ENCODE peak calls at places on chromosomes 16 and 17, in four cellular contexts. One of them, this sample, is unnamed.

GRCh38 chr17:67608691-67609090 is 109.0 kb upstream of the NOL11 start:
- DNase-seq in SK-N-SH: no peak
- DNase-seq in GM12878: no peak
- DNase-seq in H1: no peak
- DNase-seq in this sample: no peak

GRCh38 chr17:4986951-4987766 is at the start of gene CAMTA2:
- DNase-seq in SK-N-SH: peak
- DNase-seq in GM12878: no peak
- DNase-seq in H1: no peak
- DNase-seq in this sample: peak

GRCh38 chr16:9258423-9259051 is 167.1 kb downstream of the HAPSTR1 start:
- DNase-seq in SK-N-SH: peak
- DNase-seq in GM12878: no peak
- DNase-seq in H1: peak
- DNase-seq in this sample: peak

GRCh38 chr16:82748026-82748425 is 121.3 kb downstream of the CDH13 start:
- DNase-seq in SK-N-SH: no peak
- DNase-seq in GM12878: no peak
- DNase-seq in H1: no peak
- DNase-seq in this sample: no peak

GRCh38 chr16:16083421-16084156 is 134.2 kb downstream of the ABCC1 start:
- DNase-seq in SK-N-SH: no peak
- DNase-seq in GM12878: no peak
- DNase-seq in H1: no peak
- DNase-seq in this sample: peak

GRCh38 chr16:15811778-15812750 is 44.8 kb downstream of the MYH11 start:
- DNase-seq in SK-N-SH: no peak
- DNase-seq in GM12878: no peak
- DNase-seq in H1: no peak
- DNase-seq in this sample: no peak

GRCh38 chr17:41811549-41812175 is at the start of gene P3H4:
- DNase-seq in SK-N-SH: peak
- DNase-seq in GM12878: no peak
- DNase-seq in H1: no peak
- DNase-seq in this sample: peak

GRCh38 chr17:38333635-38334295 is 10.0 kb downstream of the GPR179 start:
- DNase-seq in SK-N-SH: peak
- DNase-seq in GM12878: no peak
- DNase-seq in H1: peak
- DNase-seq in this sample: peak

GRCh38 chr16:56673916-56674315 is 4.3 kb downstream of the MT1H start:
- DNase-seq in SK-N-SH: no peak
- DNase-seq in GM12878: no peak
- DNase-seq in H1: no peak
- DNase-seq in this sample: no peak

DNA sequence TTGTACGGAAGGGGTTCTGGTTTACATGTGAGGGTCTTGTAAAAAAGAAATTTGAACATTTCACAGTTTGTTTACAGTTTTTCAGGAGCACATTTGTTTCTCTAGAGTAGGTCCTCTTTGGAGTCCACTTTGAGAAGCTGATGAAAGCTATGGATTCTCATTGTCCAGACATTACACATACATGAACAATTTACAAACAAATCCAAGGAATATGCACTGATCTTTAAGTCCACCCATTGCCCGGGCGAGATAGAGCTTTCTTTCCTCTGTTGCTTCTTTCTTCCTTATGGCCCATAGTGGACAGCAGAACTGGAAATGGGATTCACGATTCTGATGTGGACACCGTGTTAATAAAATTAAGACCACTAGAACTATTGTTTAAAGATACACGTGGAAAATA is 1.9 kb downstream of the DCAF7 start:
- DNase-seq in SK-N-SH: no peak
- DNase-seq in GM12878: no peak
- DNase-seq in H1: no peak
- DNase-seq in this sample: no peak
- TF ChIP-seq JUND in SK-N-SH: no peak
- TF ChIP-seq JUND in GM12878: no peak
- TF ChIP-seq JUND in H1: no peak
- TF ChIP-seq JUND in this sample: no peak

GRCh38 chr16:48366165-48367093 is 18.8 kb downstream of the SIAH1 start:
- DNase-seq in SK-N-SH: peak
- DNase-seq in GM12878: peak
- DNase-seq in H1: no peak
- DNase-seq in this sample: peak
- TF ChIP-seq JUND in SK-N-SH: no peak
- TF ChIP-seq JUND in GM12878: no peak
- TF ChIP-seq JUND in H1: peak
- TF ChIP-seq JUND in this sample: no peak

GRCh38 chr16:30141750-30142149 is 18.7 kb upstream of the MAPK3 start:
- DNase-seq in SK-N-SH: no peak
- DNase-seq in GM12878: no peak
- DNase-seq in H1: no peak
- DNase-seq in this sample: no peak

GRCh38 chr16:30139895-30140481 is 17.0 kb upstream of the MAPK3 start:
- DNase-seq in SK-N-SH: no peak
- DNase-seq in GM12878: no peak
- DNase-seq in H1: no peak
- DNase-seq in this sample: no peak

GRCh38 chr16:30132591-30132990 is 9.6 kb upstream of the MAPK3 start:
- DNase-seq in SK-N-SH: no peak
- DNase-seq in GM12878: no peak
- DNase-seq in H1: no peak
- DNase-seq in this sample: no peak

GRCh38 chr16:30137897-30138296 is 14.9 kb upstream of the MAPK3 start:
- DNase-seq in SK-N-SH: peak
- DNase-seq in GM12878: no peak
- DNase-seq in H1: no peak
- DNase-seq in this sample: no peak

DNA sequence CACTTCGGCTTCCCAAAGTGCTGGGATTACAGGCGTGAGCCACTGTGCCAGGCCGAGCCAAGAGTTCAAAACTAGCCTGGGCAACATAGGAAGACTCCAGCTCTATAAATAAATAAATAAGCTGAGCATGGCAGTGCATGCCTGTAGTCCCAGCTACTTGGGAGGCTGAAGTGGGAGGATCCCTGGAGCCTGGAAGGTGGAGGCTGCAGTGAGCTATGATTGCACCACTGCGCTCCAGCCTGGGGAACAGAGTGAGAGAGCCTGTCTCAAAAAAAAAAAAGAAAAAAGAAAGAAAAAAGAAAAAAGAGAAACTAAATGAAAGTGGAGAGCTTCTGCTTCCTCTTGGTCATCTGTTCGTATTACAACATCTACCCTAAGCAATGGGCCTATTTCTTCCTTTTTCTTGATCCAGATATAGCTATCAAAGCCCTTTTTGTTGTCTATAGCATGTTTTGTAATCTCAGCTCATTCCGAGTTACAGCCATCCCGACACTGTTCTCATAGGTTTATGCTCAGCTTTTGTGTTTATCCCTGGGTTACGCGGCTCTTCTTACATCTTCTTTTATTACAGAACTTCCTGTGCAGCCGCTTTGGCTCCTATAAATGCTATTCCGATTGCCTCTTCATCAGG is 14.1 kb upstream of the MAPK3 start:
- DNase-seq in SK-N-SH: no peak
- DNase-seq in GM12878: no peak
- DNase-seq in H1: no peak
- DNase-seq in this sample: no peak
- TF ChIP-seq JUND in SK-N-SH: no peak
- TF ChIP-seq JUND in GM12878: no peak
- TF ChIP-seq JUND in H1: no peak
- TF ChIP-seq JUND in this sample: no peak

GRCh38 chr17:34366051-34366450 is 3.0 kb upstream of the CCL1 start:
- DNase-seq in SK-N-SH: no peak
- DNase-seq in GM12878: no peak
- DNase-seq in H1: no peak
- DNase-seq in this sample: no peak

GRCh38 chr17:34364741-34365140 is 1.7 kb upstream of the CCL1 start:
- DNase-seq in SK-N-SH: no peak
- DNase-seq in GM12878: no peak
- DNase-seq in H1: no peak
- DNase-seq in this sample: no peak

GRCh38 chr17:34365340-34365739 is 2.3 kb upstream of the CCL1 start:
- DNase-seq in SK-N-SH: no peak
- DNase-seq in GM12878: no peak
- DNase-seq in H1: no peak
- DNase-seq in this sample: no peak

GRCh38 chr17:34367486-34368270 is 4.6 kb upstream of the CCL1 start:
- DNase-seq in SK-N-SH: no peak
- DNase-seq in GM12878: no peak
- DNase-seq in H1: no peak
- DNase-seq in this sample: no peak

DNA sequence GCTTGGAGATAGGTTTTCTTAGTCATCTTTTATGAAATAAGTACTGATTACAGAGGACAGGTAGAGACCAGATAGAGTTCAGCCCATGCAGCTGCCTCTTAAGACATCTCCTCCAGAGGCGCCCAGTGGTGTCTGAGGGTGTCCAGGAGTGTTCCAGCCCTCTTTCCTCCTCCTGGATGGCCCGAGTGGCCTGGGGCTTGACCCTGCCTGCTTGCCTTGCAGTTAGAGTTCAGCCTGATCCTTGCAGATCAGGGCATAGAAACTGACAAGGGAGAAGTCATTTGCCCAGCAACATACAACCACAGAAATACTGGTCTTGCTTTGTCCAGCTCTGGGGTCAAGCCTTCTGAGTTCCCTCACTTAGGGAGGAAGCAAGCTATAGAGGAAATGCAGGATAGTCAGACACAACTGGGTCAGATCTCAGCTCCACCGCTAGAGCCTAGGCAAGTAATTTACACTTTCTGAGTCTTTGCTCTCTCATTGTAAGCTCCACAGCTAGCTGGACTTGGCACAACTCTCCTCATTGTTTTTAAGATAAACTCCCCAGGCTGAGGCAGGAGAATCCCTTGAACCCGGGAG is 3.6 kb upstream of the CCL1 start:
- DNase-seq in SK-N-SH: no peak
- DNase-seq in GM12878: no peak
- DNase-seq in H1: no peak
- DNase-seq in this sample: no peak
- TF ChIP-seq JUND in SK-N-SH: no peak
- TF ChIP-seq JUND in GM12878: no peak
- TF ChIP-seq JUND in H1: no peak
- TF ChIP-seq JUND in this sample: no peak

GRCh38 chr17:40319651-40320550 is 10.9 kb downstream of the RARA start:
- DNase-seq in SK-N-SH: peak
- DNase-seq in GM12878: no peak
- DNase-seq in H1: no peak
- DNase-seq in this sample: no peak
- TF ChIP-seq JUND in SK-N-SH: no peak
- TF ChIP-seq JUND in GM12878: no peak
- TF ChIP-seq JUND in H1: no peak
- TF ChIP-seq JUND in this sample: no peak

GRCh38 chr17:40121191-40121885 is 433 bp upstream of the MSL1 start:
- DNase-seq in SK-N-SH: no peak
- DNase-seq in GM12878: no peak
- DNase-seq in H1: no peak
- DNase-seq in this sample: peak

GRCh38 chr17:40121886-40122465 is at the start of gene MSL1:
- DNase-seq in SK-N-SH: peak
- DNase-seq in GM12878: no peak
- DNase-seq in H1: no peak
- DNase-seq in this sample: peak

GRCh38 chr17:40123811-40124114 is 2.0 kb downstream of the MSL1 start:
- DNase-seq in SK-N-SH: no peak
- DNase-seq in GM12878: no peak
- DNase-seq in H1: no peak
- DNase-seq in this sample: no peak

GRCh38 chr17:40122944-40123810 is 1.4 kb downstream of the MSL1 start:
- DNase-seq in SK-N-SH: peak
- DNase-seq in GM12878: no peak
- DNase-seq in H1: no peak
- DNase-seq in this sample: peak

DNA sequence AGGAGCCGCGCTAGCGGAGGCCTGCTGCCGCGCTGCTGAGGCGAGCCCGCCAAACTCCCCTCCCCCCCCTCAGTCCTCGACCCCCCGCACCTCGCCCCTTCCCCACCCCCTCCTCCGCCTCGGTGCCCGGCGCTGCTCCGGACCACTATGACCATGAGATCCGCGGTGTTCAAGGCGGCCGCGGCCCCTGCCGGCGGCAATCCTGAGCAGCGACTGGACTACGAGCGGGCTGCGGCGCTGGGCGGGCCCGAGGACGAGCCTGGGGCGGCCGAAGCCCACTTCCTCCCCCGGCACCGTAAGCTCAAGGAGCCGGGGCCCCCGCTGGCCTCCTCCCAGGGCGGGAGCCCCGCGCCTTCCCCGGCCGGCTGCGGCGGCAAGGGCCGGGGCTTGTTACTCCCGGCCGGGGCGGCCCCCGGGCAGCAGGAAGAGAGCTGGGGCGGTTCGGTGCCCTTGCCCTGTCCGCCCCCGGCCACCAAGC is 734 bp downstream of the MSL1 start:
- DNase-seq in SK-N-SH: peak
- DNase-seq in GM12878: no peak
- DNase-seq in H1: no peak
- DNase-seq in this sample: peak
- TF ChIP-seq JUND in SK-N-SH: no peak
- TF ChIP-seq JUND in GM12878: no peak
- TF ChIP-seq JUND in H1: no peak
- TF ChIP-seq JUND in this sample: no peak

DNA sequence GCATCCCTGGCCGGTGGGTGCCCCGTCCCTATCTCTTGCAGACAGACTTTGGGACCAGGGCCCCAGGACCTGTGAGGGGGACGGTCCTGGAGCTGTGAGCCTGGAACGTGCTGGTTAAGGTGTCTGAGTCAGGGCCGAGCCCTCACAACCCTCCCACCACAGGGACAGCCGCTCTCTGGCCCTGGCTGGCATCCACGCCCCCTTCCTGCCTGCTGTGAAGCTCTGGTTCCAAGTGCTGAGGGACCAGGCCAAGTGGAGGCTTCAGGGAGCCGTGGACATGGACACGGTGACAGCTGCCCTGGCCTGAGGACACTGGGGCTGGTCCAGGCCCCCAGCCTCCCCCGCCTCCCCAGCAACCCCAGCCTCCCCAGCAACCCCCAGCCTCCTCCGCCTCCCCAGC is 6.6 kb downstream of the TSR3 start:
- DNase-seq in SK-N-SH: no peak
- DNase-seq in GM12878: no peak
- DNase-seq in H1: no peak
- DNase-seq in this sample: no peak
- TF ChIP-seq JUND in SK-N-SH: no peak
- TF ChIP-seq JUND in GM12878: no peak
- TF ChIP-seq JUND in H1: no peak
- TF ChIP-seq JUND in this sample: no peak

DNA sequence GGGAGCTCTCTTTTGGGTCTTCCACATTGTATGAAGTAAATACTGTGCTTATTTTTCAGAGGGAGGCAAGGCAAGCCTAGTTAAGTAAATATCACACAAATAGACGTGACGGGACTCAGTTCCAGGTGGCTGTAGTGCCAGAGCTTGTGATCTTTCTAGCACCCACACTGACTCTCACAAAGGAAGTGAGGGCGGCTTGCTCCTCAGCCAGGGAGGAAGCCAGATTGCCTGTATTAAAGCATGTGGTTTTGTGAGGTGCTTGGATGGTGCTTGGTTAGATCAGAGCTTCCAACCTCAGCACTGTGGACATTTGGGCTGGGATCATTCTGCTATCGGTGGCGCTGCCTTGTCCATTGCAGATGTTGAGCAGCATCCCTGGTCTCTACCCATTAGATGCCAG is 80.1 kb downstream of the VAT1L start:
- DNase-seq in SK-N-SH: no peak
- DNase-seq in GM12878: peak
- DNase-seq in H1: no peak
- DNase-seq in this sample: no peak
- TF ChIP-seq JUND in SK-N-SH: no peak
- TF ChIP-seq JUND in GM12878: no peak
- TF ChIP-seq JUND in H1: no peak
- TF ChIP-seq JUND in this sample: no peak

GRCh38 chr17:46730679-46731078 is 87.8 kb downstream of the WNT3 start:
- DNase-seq in SK-N-SH: no peak
- DNase-seq in GM12878: no peak
- DNase-seq in H1: no peak
- DNase-seq in this sample: no peak
- TF ChIP-seq JUND in SK-N-SH: no peak
- TF ChIP-seq JUND in GM12878: no peak
- TF ChIP-seq JUND in H1: no peak
- TF ChIP-seq JUND in this sample: no peak

This sample was measured in T47D.